ENCODE peak calls at places on chromosome 17, in four cellular contexts. N is WTC11; E is CD4-positive, alpha-beta T cell; U is heart left ventricle. V is an unnamed sample.

GRCh38 chr17:52376137-52376536 is 217.6 kb upstream of the CA10 start:
- ATAC-seq in U (no peak), E (no peak), N (peak), V (no peak)

GRCh38 chr17:354651-355556 is 2.3 kb upstream of the RPH3AL start:
- ATAC-seq in E (no peak), N (no peak), U (no peak), V (no peak)

GRCh38 chr17:55292094-55292493 is 27.3 kb downstream of the HLF start:
- ATAC-seq in N (no peak), E (no peak), U (no peak), V (no peak)

GRCh38 chr17:80395402-80396151 is 19.4 kb upstream of the ENDOV start:
- ATAC-seq in E (no peak), U (peak), N (peak), V (no peak)

GRCh38 chr17:18182978-18183333 is 672 bp upstream of the ALKBH5 start:
- ATAC-seq in U (peak), E (peak), N (peak), V (peak)

GRCh38 chr17:81715107-81715871 is 3.2 kb downstream of the SLC25A10 start:
- ATAC-seq in E (no peak), U (no peak), N (no peak), V (no peak)

GRCh38 chr17:81295678-81296381 is 723 bp upstream of the SLC38A10 start:
- ATAC-seq in E (peak), U (peak), N (peak), V (peak)

GRCh38 chr17:68709995-68710780 is 109.0 kb upstream of the FAM20A start:
- ATAC-seq in N (no peak), U (no peak), E (no peak), V (peak)

GRCh38 chr17:82909322-82909904 is 69.6 kb upstream of the ZNF750 start:
- ATAC-seq in U (no peak), E (peak), N (no peak), V (no peak)

GRCh38 chr17:36017799-36018198 is at the start of gene CCL23:
- ATAC-seq in U (peak), N (peak), E (no peak), V (no peak)

GRCh38 chr17:2192367-2193028 is 111.1 kb downstream of the SMG6 start:
- ATAC-seq in E (peak), N (no peak), U (no peak), V (peak)

GRCh38 chr17:79931517-79932309 is 92.5 kb upstream of the CBX4 start:
- ATAC-seq in U (no peak), E (no peak), N (no peak), V (no peak)

DNA sequence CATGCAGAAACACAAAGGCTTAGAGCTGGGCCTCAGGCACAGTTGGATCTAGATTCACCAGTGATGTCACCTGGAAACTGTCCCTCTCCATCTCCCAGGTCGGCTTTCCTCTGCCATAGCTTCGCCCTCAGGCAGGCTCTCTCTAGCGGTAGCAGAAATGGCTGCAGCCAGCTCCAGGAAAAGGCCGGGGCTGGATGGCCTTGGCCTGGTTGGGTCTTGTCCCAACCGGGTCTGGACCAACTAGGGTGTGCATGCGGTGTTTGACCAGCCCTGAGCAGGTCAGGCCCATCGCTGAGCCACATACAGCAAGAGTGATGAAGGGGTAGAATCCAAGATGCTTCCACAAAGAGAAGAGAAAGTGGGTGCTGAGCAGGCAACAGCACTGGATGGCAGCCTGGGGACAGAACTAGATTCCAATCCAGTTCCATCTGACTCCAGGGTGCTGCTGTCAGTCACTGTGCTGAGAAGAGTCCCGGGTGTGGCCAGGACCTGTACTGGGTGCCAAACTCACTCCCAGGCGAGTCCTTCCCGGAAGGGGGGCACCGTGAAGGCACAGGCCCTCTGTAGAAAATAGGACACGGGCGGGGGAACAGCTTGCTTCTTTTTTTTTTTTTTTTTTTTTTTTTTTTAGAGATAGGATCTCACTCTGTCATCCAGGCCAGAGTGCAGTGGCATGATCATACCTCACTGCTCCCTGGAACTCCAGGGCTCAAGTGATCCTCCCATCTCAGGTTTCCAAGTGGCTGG is 51.8 kb downstream of the SOCS3 start:
- ATAC-seq in E (no peak), U (no peak), N (peak), V (no peak)
- TF ChIP-seq CTCF in E (no peak), U (no peak), N (no peak), V (no peak)

GRCh38 chr17:73342549-73343167 is 30.9 kb upstream of the CDC42EP4 start:
- ATAC-seq in E (no peak), U (peak), N (no peak), V (no peak)
- TF ChIP-seq CTCF in E (no peak), U (no peak), N (no peak), V (no peak)

DNA sequence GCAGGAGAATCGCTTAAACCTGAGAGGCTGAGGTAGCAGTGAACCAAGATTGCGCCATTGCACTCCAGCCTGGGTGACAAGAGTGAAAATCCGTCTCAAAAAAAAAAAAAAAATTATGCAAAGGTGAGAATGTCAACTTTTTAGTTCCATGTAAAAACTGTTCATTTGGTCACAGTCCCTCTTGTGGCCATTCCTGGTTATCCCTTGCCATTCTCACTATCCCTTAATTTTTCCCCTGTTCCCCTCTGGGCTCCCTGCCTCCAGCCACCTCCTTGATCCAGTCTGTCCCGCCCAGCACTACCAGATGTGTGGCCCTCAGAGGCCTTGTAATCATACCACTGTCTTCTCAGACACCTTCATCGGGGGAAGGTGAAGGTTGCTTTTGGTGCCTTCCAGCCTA is 23.4 kb downstream of the DCAF7 start:
- ATAC-seq in U (no peak), N (peak), E (no peak), V (no peak)
- TF ChIP-seq CTCF in U (no peak), N (peak), E (no peak), V (no peak)

DNA sequence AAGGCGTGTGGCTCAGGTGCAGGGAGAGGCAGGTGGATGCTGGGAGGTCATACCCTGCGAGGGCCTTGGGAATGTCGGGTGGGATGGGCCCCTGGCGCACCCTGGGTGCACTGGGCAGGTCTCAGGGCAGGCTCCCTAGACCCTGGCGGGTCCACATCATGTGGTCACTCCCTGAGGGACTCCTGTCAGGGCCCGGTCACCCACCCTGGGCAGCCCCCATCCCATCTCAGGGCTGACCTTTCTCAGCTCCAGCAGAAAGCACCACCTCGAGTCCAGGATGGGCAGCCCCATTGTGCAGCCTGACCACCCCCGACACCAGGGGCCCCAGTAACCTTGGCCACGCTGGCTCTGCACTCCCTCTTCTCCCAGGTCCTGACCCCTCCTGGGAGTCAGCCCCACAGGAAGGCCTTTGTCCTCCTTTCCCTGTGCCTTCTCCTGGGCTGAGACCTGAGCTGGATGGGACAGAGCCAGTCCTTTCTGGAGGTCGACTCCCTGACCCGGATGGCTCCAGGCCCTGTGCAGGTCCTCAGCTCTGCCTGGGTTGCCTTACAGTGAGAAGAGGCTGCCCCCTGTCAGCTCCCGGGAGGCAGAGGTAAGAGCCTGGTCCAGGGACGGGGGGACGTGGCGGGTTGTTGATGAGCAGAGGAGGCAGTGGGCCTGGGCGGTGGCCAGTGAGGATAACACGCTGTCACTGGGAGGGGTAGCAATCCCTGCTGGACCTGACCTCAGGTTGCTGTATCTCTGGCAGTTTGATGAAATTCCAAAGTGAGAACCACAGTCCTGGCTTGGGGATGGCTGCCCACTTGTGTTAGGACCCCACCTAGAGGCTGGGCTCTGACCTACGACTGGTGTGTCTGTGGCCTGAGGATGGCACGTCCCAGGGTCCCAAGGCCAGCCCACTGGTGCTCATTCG is 77.9 kb downstream of the GOSR1 start:
- ATAC-seq in E (no peak), U (peak), N (peak), V (no peak)
- TF ChIP-seq CTCF in E (no peak), U (peak), N (peak), V (peak)

DNA sequence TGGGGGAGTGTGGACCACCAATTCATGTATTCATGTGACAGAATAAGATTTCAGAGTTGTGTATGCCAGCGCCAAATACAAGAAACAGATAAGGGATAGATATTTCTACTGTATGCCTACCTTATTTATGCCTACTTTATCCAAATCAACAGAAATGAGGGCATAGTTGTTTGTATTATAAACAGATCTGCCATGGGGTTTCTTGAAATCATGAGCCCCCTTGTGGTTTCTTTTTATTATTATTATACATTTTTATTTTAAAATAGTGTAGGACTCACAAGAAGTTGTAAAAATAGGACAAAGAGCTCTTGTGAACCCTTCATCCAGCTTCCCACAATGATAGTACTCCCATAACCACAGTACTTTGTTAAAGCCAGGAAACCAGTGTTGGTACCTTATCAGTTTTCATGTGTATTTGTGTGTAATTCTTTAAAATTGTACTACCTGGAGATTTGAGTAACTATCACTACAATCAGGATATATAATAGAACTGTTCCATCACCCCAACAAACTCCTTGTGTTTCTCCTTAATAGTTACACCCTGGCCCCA is 229.4 kb downstream of the CCDC182 start:
- ATAC-seq in N (no peak), E (no peak), U (no peak), V (no peak)
- TF ChIP-seq CTCF in N (no peak), E (no peak), U (peak), V (no peak)

GRCh38 chr17:46851029-46851741 is at the start of gene WNT9B:
- ATAC-seq in N (peak), E (peak), U (peak), V (no peak)
- TF ChIP-seq CTCF in N (no peak), E (no peak), U (no peak), V (no peak)

DNA sequence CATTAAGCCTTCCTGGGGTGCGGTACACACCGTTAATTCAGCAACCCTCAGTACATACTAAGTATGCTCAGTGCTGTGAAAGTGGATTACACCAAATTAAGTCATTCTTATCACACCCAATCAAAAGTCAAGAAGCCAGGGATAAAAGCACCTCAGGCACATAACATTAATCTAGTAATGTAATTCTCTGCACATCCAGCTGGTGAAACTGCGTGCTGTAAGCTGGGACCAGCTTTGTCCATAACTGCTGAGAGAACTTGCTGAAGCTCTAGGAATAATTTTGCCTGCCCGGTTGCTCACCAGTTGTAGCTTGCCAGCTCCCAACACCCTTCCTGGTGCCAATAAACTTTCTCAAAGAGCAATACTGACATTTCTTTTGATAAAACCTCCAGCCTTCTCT is 44.9 kb downstream of the SLC47A1 start:
- ATAC-seq in N (no peak), U (no peak), E (no peak), V (no peak)
- TF ChIP-seq CTCF in N (no peak), U (no peak), E (no peak), V (no peak)

GRCh38 chr17:59558953-59559352 is 6.5 kb upstream of the DHX40 start:
- ATAC-seq in E (no peak), U (no peak), N (no peak), V (no peak)
- TF ChIP-seq CTCF in E (no peak), U (peak), N (no peak), V (peak)

GRCh38 chr17:9342225-9342624 is 233.4 kb downstream of the STX8 start:
- ATAC-seq in N (peak), E (no peak), U (no peak), V (no peak)
- TF ChIP-seq CTCF in N (no peak), E (no peak), U (no peak), V (no peak)

V was measured in gastroesophageal sphincter.